ENCODE peak calls at places on chromosomes 11 and 22, in four cellular contexts. N is choroid plexus epithelial cell, Y is lower leg skin, T is dorsolateral prefrontal cortex. J is an unnamed sample.

GRCh38 chr11:44615041-44615513 is 49.6 kb downstream of the CD82 start:
- DNase-seq in Y (no peak), T (no peak), N (no peak), J (no peak)

GRCh38 chr11:76776472-76776871 is 6.7 kb upstream of the TSKU start:
- DNase-seq in Y (no peak), N (no peak), T (no peak), J (no peak)

GRCh38 chr11:34161812-34162506 is 56.5 kb downstream of the NAT10 start:
- DNase-seq in Y (peak), T (no peak), N (peak), J (no peak)

GRCh38 chr11:124114942-124115781 is at the start of gene VWA5A:
- DNase-seq in N (peak), Y (peak), T (peak), J (no peak)

GRCh38 chr11:104091281-104092071 is 55.0 kb downstream of the DDI1 start:
- DNase-seq in Y (no peak), N (no peak), T (no peak), J (no peak)

GRCh38 chr22:39666926-39667325 is 96.4 kb downstream of the CACNA1I start:
- DNase-seq in T (no peak), Y (no peak), N (no peak), J (no peak)

GRCh38 chr11:8309311-8309710 is 45.6 kb upstream of the LMO1 start:
- DNase-seq in T (peak), N (no peak), Y (no peak), J (no peak)

GRCh38 chr22:33561149-33561807 is 359.0 kb downstream of the LARGE1 start:
- DNase-seq in T (no peak), N (no peak), Y (peak), J (no peak)

DNA sequence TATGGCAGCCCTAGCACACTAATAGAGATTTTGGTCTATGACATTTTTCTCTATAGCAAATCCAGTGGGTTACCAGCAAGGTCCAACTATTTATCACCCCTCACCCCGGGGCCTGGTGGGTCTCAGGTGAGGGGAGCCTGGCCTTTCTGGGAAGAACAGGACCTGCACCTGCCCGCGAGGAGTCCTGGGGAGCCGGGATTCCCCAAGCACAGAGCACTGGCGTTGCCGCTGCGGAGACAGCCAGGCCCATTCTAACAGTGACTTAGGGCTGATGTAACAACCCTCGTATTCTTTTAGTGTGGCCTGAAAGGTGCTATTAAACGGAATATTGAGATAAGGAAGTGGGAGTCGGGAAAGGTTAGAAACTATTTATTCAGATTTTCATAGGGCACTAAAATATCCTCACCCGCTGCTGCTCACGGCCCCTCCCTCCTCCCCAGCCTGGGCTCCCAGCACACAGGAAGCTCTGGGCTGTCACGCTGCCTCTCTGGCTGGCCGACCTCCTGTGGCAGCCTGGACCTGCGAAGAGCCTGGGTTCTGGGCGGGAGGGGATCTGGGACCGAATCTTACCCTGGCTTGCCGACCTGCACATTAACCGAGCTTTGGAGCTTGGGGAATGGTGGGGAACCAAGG is 141.2 kb downstream of the MIAT start:
- DNase-seq in T (no peak), N (no peak), Y (no peak), J (no peak)
- TF ChIP-seq CTCF in T (no peak), N (no peak), Y (no peak), J (no peak)

GRCh38 chr11:59053387-59053786 is 32.7 kb upstream of the GLYATL1B start:
- DNase-seq in Y (peak), N (peak), T (peak), J (no peak)
- TF ChIP-seq CTCF in Y (no peak), N (peak), T (peak), J (peak)

GRCh38 chr11:12236744-12237101 is 126.3 kb downstream of the MICAL2 start:
- DNase-seq in N (no peak), T (no peak), Y (no peak), J (no peak)
- TF ChIP-seq CTCF in N (no peak), T (no peak), Y (no peak), J (peak)

GRCh38 chr11:120622189-120622912 is 110.8 kb downstream of the GRIK4 start:
- DNase-seq in Y (no peak), N (no peak), T (no peak), J (no peak)
- TF ChIP-seq CTCF in Y (no peak), N (peak), T (no peak), J (peak)

DNA sequence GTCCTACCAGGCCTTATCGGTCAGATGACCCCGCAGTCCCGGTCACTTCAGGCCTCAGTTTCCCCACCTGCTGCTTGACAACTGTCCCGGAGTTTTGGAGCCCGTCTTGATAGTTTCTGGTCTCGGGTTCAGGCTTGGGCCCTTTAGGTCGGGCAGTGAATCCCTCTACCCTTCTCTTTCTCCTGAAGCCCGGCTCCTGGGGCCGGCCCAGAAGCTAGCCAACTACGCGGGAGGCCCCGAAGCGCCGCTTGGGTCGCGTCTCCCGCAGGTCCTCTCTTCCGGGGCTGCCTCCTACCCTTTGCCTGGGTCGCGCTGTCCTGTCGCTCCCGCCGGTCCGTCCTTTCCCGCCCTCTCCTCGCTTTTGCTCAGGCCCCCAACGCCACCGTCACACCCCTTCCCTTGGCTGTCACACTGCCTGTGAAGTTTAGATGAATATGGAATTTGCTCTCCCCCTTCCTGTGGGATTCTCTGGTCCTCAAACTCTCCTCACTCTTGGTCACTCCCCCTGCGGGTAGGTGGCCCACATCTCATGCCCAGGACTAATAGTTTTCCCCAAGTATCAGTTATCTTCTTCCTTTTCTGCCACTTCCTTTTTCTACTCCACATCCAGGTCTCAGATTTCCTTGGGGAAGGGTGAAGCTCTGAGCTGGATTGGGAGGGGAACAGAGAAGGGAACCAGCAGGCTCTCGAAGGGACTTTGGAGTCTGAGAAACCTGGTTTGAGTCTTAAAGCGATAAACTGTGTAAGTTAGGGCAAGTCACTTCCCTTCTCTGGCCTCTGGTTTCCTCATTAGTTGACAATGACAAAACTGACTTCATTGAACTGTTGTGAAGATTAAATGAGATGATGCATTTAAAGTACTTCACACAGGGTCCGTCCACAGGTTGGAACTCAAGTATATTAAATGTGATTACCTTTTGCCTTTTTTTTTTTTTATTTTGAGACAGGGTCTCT is 791 bp downstream of the RAB1B start:
- DNase-seq in Y (no peak), N (peak), T (no peak), J (no peak)
- TF ChIP-seq CTCF in Y (no peak), N (peak), T (no peak), J (peak)

DNA sequence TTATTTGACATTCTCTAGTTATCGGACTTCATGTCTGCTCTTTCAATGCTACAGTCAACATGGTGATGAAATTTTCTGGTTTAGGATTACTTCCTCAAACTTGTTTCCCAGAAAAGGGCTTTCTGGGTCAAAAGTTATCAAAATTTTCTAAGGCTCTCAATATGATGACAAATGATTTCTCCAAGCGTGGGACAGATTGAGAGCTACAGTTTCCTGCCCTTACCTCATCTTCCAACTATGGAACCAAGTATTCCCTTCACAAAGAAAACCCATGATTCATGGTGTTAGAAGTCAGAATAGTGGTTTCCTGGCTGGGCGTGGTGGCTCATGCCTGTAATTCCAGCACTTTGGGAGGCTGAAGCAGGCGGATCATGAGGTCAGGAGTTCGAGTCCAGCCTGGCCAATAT is 17.8 kb downstream of the MYO18B start:
- DNase-seq in T (no peak), Y (no peak), N (peak), J (no peak)
- TF ChIP-seq CTCF in T (no peak), Y (no peak), N (no peak), J (no peak)

GRCh38 chr11:73286240-73286810 is 14.2 kb downstream of the P2RY6 start:
- DNase-seq in Y (no peak), N (no peak), T (no peak), J (no peak)
- TF ChIP-seq CTCF in Y (no peak), N (peak), T (no peak), J (no peak)

DNA sequence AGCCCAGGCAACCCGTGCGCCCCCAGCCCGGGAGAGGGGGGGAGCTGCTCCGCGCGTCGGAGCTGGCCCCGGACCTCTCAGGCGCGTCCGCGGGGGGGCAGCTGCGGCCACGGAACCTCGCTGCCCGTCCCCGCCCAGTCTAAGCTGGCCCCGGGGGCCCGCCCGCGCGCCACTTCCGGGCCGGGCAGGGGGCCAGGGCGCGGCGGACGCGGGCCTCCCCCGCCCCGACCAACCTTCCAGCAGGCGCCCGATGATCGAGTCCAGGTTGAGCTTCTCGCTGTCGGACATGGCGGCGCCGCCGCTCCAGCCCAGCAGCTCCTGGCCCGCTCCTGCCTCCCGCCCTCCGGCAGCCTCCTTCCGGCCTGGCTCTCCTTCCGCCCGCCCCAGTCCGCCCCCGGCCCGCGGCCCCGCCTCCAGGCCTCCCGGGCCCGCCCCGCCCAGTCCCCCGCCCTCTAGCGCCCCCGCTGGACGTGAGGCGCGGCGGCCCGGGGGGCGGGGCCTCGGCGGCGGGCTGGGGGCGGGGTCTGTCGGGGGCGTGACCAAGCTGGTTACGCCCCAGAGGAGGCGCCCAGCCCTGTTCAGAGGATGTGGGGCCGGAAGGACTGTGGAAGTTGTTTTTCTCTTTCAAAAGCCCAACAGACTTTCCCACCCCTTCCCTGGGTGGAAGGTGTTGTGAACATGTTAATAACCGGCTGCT is at the start of gene PPP1CA:
- DNase-seq in Y (peak), T (peak), N (peak), J (peak)
- TF ChIP-seq CTCF in Y (no peak), T (peak), N (peak), J (peak)

GRCh38 chr11:2101171-2101675 is 38.0 kb downstream of the IGF2 start:
- DNase-seq in N (no peak), T (peak), Y (peak), J (peak)

GRCh38 chr11:2100361-2101170 is 38.6 kb downstream of the IGF2 start:
- DNase-seq in T (peak), Y (no peak), N (no peak), J (no peak)

GRCh38 chr11:2097998-2098690 is 41.0 kb downstream of the IGF2 start:
- DNase-seq in T (peak), Y (no peak), N (no peak), J (no peak)

GRCh38 chr11:2098691-2099522 is 40.3 kb downstream of the IGF2 start:
- DNase-seq in Y (no peak), N (no peak), T (peak), J (no peak)

DNA sequence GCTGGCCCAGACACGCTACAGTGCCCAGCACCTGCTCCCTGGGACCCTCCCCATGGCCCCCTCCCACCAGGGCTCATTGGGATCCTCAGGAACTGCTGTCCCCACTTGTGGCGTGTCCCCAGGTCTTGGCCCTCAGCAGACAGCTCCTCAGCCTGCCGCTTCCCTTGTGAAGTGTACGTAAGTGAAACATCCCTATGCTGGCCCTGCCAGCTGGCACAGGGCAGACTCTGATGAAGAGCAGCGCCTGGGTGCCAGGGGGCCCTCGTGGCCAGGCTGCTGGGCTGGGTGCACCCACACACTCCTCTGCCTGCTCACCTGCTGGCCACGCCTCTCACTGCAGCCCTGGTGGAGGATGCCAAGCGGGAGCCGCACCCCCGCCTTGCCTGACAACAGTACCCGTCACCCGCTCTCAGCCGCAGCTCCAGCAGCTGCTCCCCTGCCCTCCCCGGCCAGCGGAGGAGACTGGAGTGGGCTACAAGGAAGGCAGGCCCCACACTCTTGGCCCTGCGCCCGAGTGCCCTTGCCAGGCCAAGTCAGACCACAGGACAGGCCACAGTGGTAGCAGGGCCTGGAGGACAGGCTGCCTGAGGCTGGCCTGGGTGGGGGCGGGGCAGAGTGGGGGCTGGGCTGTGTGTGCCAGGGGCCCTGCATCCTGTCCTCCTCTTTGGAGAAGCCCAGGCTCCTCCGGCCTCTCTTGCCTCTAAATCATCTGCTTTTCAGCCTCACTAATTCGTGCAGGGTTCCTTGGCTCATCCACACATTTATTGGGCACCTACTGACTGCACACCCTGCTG is 39.5 kb downstream of the IGF2 start:
- DNase-seq in T (peak), Y (no peak), N (no peak), J (no peak)
- TF ChIP-seq CTCF in T (no peak), Y (no peak), N (no peak), J (no peak)

DNA sequence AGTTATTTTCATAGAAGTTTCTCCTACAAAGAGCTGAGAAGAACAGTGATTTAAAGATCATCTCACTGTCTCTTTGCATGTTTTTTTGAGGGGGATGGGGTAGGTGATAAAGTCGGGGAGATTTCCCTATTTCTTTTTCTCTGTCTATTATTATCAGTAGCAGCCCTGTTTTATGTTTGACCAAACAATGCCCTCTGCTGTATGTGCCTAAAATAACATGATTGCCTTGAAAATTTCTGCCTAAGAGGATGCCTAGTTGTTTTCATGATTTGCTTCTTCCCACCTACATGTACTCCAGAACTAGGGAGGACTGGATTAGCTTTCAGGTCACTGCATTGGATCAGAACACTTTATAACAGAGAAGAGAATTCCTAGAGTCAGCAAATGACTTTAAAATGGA is 1330.2 kb downstream of the LRRC4C start:
- DNase-seq in Y (no peak), N (peak), T (no peak), J (no peak)
- TF ChIP-seq CTCF in Y (no peak), N (peak), T (peak), J (peak)

J was measured in type B pancreatic cell.